ENCODE peak calls at places on chromosomes 6 and 20, in eight cellular contexts. T is heart right ventricle, N is WERI-Rb-1, P is progenitor cell of endocrine pancreas, H is cardiac muscle cell, O is foreskin fibroblast, Q is AG04450, R is fibroblast of lung. I is an unnamed sample.

GRCh38 chr6:111253999-111254778 is 166.9 kb downstream of the SLC16A10 start:
- DNase-seq in T (no peak), N (no peak), P (no peak), H (no peak), O (no peak), Q (no peak), R (no peak), I (no peak)

GRCh38 chr6:72798196-72798595 is 176.3 kb downstream of the KCNQ5 start:
- DNase-seq in T (no peak), N (no peak), P (no peak), H (peak), O (no peak), Q (no peak), R (peak), I (no peak)

GRCh38 chr6:154767419-154767818 is 34.2 kb downstream of the SCAF8 start:
- DNase-seq in T (no peak), N (no peak), P (no peak), H (no peak), O (no peak), Q (no peak), R (no peak), I (no peak)

GRCh38 chr6:5723905-5724691 is 282.6 kb downstream of the NRN1 start:
- DNase-seq in T (no peak), N (no peak), P (no peak), H (no peak), O (no peak), Q (no peak), R (no peak), I (no peak)

GRCh38 chr6:26561533-26562466 is 23.6 kb downstream of the HMGN4 start:
- DNase-seq in T (no peak), N (no peak), P (no peak), H (no peak), O (no peak), Q (no peak), R (no peak), I (no peak)

GRCh38 chr20:50534567-50534966 is 24.4 kb downstream of the PTPN1 start:
- DNase-seq in T (no peak), N (no peak), P (no peak), H (peak), O (peak), Q (peak), R (peak), I (no peak)

GRCh38 chr6:29627762-29628418 is 5.1 kb downstream of the GABBR1 start:
- DNase-seq in T (peak), N (peak), P (peak), H (peak), O (peak), Q (peak), R (peak), I (no peak)

GRCh38 chr20:19251506-19251905 is 39.1 kb downstream of the SLC24A3 start:
- DNase-seq in T (no peak), N (no peak), P (no peak), H (no peak), O (no peak), Q (no peak), R (no peak), I (no peak)

GRCh38 chr6:4355241-4355640 is 219.9 kb upstream of the ECI2 start:
- DNase-seq in T (no peak), N (no peak), P (no peak), H (peak), O (peak), Q (no peak), R (peak), I (no peak)

GRCh38 chr20:37389844-37390275 is 43.9 kb downstream of the SRC start:
- DNase-seq in T (no peak), N (no peak), P (no peak), H (no peak), O (no peak), Q (no peak), R (no peak), I (peak)

GRCh38 chr20:63100926-63101699 is 94.3 kb upstream of the BHLHE23 start:
- DNase-seq in T (peak), N (peak), P (no peak), H (no peak), O (no peak), Q (no peak), R (no peak), I (peak)

GRCh38 chr6:18327621-18328548 is 59.3 kb upstream of the RNF144B start:
- DNase-seq in T (no peak), N (peak), P (no peak), H (peak), O (no peak), Q (no peak), R (no peak), I (no peak)

GRCh38 chr6:42294759-42295158 is 77.1 kb upstream of the MRPS10 start:
- DNase-seq in T (no peak), N (no peak), P (no peak), H (peak), O (peak), Q (no peak), R (peak), I (no peak)

GRCh38 chr6:16038938-16039337 is 89.9 kb upstream of the MYLIP start:
- DNase-seq in T (no peak), N (no peak), P (no peak), H (no peak), O (no peak), Q (no peak), R (no peak), I (no peak)

GRCh38 chr6:2478200-2478599 is 232.8 kb upstream of the GMDS start:
- DNase-seq in T (no peak), N (no peak), P (no peak), H (peak), O (no peak), Q (no peak), R (no peak), I (no peak)

GRCh38 chr6:143967861-143968498 is 40.1 kb downstream of the PLAGL1 start:
- DNase-seq in T (no peak), N (no peak), P (no peak), H (peak), O (peak), Q (no peak), R (peak), I (no peak)

GRCh38 chr6:127299522-127300240 is 33.0 kb downstream of the RNF146 start:
- DNase-seq in T (no peak), N (no peak), P (no peak), H (no peak), O (no peak), Q (no peak), R (no peak), I (no peak)

GRCh38 chr6:115675443-115675842 is 385.2 kb downstream of the FRK start:
- DNase-seq in T (no peak), N (no peak), P (no peak), H (no peak), O (no peak), Q (no peak), R (no peak), I (no peak)

GRCh38 chr6:56026461-56027180 is 151.2 kb upstream of the BMP5 start:
- DNase-seq in T (no peak), N (peak), P (no peak), H (no peak), O (no peak), Q (no peak), R (no peak), I (no peak)

GRCh38 chr6:8993111-8993510 is 557.8 kb upstream of the SLC35B3 start:
- DNase-seq in T (no peak), N (no peak), P (no peak), H (no peak), O (no peak), Q (no peak), R (no peak), I (no peak)

GRCh38 chr6:129113637-129114036 is 230.7 kb downstream of the LAMA2 start:
- DNase-seq in T (no peak), N (no peak), P (no peak), H (no peak), O (no peak), Q (no peak), R (no peak), I (no peak)

GRCh38 chr6:14464049-14464448 is 346.5 kb downstream of the CD83 start:
- DNase-seq in T (no peak), N (no peak), P (no peak), H (peak), O (no peak), Q (no peak), R (peak), I (no peak)
- TF ChIP-seq CTCF in T (no peak), N (no peak), P (no peak), H (no peak), O (no peak), Q (peak), R (peak), I (peak)

GRCh38 chr6:96086745-96087144 is 71.0 kb downstream of the FUT9 start:
- DNase-seq in T (no peak), N (no peak), P (no peak), H (no peak), O (no peak), Q (no peak), R (no peak), I (no peak)

GRCh38 chr6:96089173-96089572 is 73.4 kb downstream of the FUT9 start:
- DNase-seq in T (no peak), N (peak), P (peak), H (no peak), O (no peak), Q (no peak), R (no peak), I (no peak)
- TF ChIP-seq CTCF in T (no peak), N (peak), P (peak), H (no peak), O (no peak), Q (no peak), R (no peak), I (peak)

DNA sequence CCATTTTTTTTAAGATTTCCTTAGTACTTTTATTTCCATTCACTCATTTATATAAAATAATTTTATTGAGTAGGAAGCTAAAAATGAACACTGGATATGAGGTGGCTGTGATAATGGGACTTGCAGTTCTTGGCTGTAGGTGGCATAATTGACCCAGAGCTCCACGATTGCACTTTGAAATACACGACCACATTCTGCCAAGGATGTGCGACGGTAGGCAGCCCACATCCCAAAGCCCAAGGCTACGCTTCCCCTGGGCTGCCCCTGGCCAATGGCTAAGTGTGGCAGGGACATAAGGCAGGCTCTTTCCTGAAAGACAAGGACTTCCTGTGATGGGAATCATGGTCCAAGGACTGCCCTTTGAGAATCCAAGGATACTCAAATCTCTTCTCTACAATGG is 43.7 kb upstream of the ADTRP start:
- DNase-seq in T (no peak), N (no peak), P (no peak), H (no peak), O (no peak), Q (no peak), R (no peak), I (no peak)
- TF ChIP-seq CTCF in T (peak), N (no peak), P (no peak), H (no peak), O (no peak), Q (no peak), R (no peak), I (no peak)

GRCh38 chr6:13927203-13927602 is 2.5 kb downstream of the RNF182 start:
- DNase-seq in T (no peak), N (no peak), P (no peak), H (no peak), O (no peak), Q (no peak), R (no peak), I (no peak)
- TF ChIP-seq CTCF in T (no peak), N (peak), P (peak), H (no peak), O (no peak), Q (peak), R (no peak), I (peak)

GRCh38 chr6:43924222-43924702 is 154.3 kb downstream of the VEGFA start:
- DNase-seq in T (no peak), N (no peak), P (no peak), H (peak), O (no peak), Q (no peak), R (peak), I (no peak)

GRCh38 chr6:43926644-43927524 is 156.9 kb downstream of the VEGFA start:
- DNase-seq in T (no peak), N (peak), P (peak), H (peak), O (peak), Q (peak), R (peak), I (no peak)

GRCh38 chr6:43929511-43929910 is 159.5 kb downstream of the VEGFA start:
- DNase-seq in T (no peak), N (no peak), P (no peak), H (no peak), O (no peak), Q (no peak), R (no peak), I (no peak)

GRCh38 chr6:43930440-43931154 is 160.6 kb downstream of the VEGFA start:
- DNase-seq in T (no peak), N (no peak), P (no peak), H (no peak), O (no peak), Q (no peak), R (no peak), I (no peak)

GRCh38 chr6:43927525-43928210 is 157.7 kb downstream of the VEGFA start:
- DNase-seq in T (no peak), N (no peak), P (no peak), H (no peak), O (no peak), Q (no peak), R (no peak), I (no peak)
- TF ChIP-seq CTCF in T (no peak), N (no peak), P (no peak), H (no peak), O (no peak), Q (peak), R (no peak), I (no peak)

DNA sequence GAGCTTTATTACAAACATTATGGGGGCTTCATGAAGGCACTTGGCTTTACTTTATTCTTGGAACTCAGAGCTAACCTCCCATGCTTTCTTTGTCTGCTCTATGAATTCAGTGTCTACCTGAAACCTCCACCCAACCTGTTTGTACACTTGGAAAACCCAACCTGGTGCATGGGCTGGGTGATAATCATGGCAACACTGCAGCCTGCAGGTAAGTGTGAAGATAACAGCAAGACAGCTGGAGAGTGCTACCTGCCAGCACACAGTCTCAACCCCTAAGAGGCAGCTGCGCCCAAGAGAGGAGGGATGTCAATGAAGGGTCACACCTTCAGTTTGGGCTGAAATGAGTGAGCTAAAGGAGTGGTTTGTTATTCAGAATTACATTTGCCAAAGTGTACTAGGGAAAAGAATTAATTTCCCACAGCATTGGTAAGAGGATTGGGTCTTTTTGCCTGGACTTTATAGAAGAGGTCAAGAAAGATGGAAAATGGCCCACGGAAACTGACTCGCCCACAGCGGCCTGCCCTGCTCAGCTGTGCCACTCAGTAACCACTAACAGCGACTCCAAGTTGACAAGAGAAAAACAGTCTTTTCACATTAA is 24.4 kb downstream of the FOXQ1 start:
- DNase-seq in T (no peak), N (peak), P (peak), H (peak), O (no peak), Q (no peak), R (no peak), I (no peak)
- TF ChIP-seq CTCF in T (no peak), N (peak), P (peak), H (peak), O (peak), Q (peak), R (no peak), I (peak)

DNA sequence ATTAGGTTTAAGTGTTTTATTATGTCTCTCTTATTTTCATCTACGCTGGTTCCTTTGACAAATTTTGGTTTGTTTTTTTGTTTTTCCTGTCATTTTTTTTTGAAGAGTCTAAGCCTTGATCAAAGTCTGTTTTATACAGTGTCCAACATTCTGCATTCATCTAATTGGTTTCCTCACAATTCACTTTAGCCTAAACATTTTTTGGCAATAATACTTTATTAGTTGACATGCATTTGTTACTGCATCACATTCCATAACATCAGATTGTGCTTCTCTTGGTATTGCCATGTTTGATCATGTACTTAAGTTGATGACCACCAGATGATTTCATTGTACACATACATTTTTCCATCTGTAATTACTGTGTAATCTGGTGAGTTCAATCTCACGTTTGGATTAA is 173.2 kb downstream of the ZFAND3 start:
- DNase-seq in T (no peak), N (no peak), P (no peak), H (no peak), O (no peak), Q (no peak), R (no peak), I (no peak)
- TF ChIP-seq CTCF in T (no peak), N (no peak), P (no peak), H (no peak), O (no peak), Q (no peak), R (no peak), I (no peak)

GRCh38 chr20:3166913-3167342 is 6.4 kb downstream of the LZTS3 start:
- DNase-seq in T (no peak), N (no peak), P (no peak), H (no peak), O (no peak), Q (no peak), R (no peak), I (no peak)
- TF ChIP-seq CTCF in T (no peak), N (no peak), P (no peak), H (no peak), O (no peak), Q (no peak), R (no peak), I (no peak)

GRCh38 chr20:35478804-35479472 is 23.5 kb downstream of the CEP250 start:
- DNase-seq in T (peak), N (peak), P (no peak), H (peak), O (no peak), Q (no peak), R (no peak), I (no peak)
- TF ChIP-seq CTCF in T (no peak), N (peak), P (no peak), H (no peak), O (peak), Q (no peak), R (no peak), I (peak)

I was measured in chondrocyte.